ENCODE peak calls at places on chromosomes 16 and 17, in nine cellular contexts. K, P, A, Z, S, R, X, B and I are unnamed samples.
A peak's percentile ranks its signal among the peaks of the same experiment; 100 is the strongest.

GRCh38 chr16:48049832-48050231 is 106.0 kb downstream of the ABCC12 start:
- DNase-seq in K (no peak), P (no peak), A (no peak), Z (no peak), S (no peak), R (no peak), X (no peak), B (no peak), I (no peak)

GRCh38 chr17:77569846-77570564 is 388.5 kb upstream of the TNRC6C start:
- DNase-seq in K (no peak), P (no peak), A (no peak), Z (no peak), S (no peak), R (no peak), X (no peak), B (no peak), I (no peak)

GRCh38 chr17:36611345-36612072 is 10.1 kb downstream of the MRM1 start:
- DNase-seq in K (no peak), P (peak; percentile 50), A (no peak), Z (no peak), S (peak; percentile 72), R (no peak), X (no peak), B (no peak), I (no peak)

GRCh38 chr16:70789231-70789926 is 11.6 kb downstream of the VAC14 start:
- DNase-seq in K (no peak), P (no peak), A (peak; percentile 90), Z (peak; percentile 50), S (peak; percentile 33), R (no peak), X (no peak), B (no peak), I (peak; percentile 60)

GRCh38 chr17:36931697-36932382 is 5.4 kb upstream of the LHX1 start:
- DNase-seq in K (no peak), P (no peak), A (no peak), Z (no peak), S (no peak), R (no peak), X (no peak), B (no peak), I (no peak)

GRCh38 chr17:71503710-71504471 is 616.9 kb upstream of the SOX9 start:
- DNase-seq in K (no peak), P (no peak), A (no peak), Z (no peak), S (no peak), R (no peak), X (no peak), B (no peak), I (no peak)

GRCh38 chr16:69931631-69932030 is 19.5 kb upstream of the CLEC18A start:
- DNase-seq in K (no peak), P (no peak), A (peak; percentile 54), Z (no peak), S (no peak), R (no peak), X (no peak), B (no peak), I (no peak)

GRCh38 chr16:20671903-20672302 is 25.6 kb downstream of the ACSM1 start:
- DNase-seq in K (no peak), P (no peak), A (no peak), Z (no peak), S (no peak), R (no peak), X (no peak), B (no peak), I (no peak)

GRCh38 chr16:75943705-75944514 is 217.6 kb upstream of the CPHXL start:
- DNase-seq in K (no peak), P (no peak), A (no peak), Z (no peak), S (no peak), R (no peak), X (no peak), B (no peak), I (no peak)

GRCh38 chr17:58047751-58048150 is 35.5 kb upstream of the DYNLL2 start:
- DNase-seq in K (no peak), P (no peak), A (no peak), Z (no peak), S (no peak), R (no peak), X (peak; percentile 21), B (no peak), I (no peak)

GRCh38 chr16:50621452-50621792 is 59.7 kb downstream of the SNX20 start:
- DNase-seq in K (no peak), P (no peak), A (no peak), Z (no peak), S (no peak), R (no peak), X (no peak), B (no peak), I (no peak)

GRCh38 chr17:76707985-76708807 is 2.6 kb downstream of the MXRA7 start:
- DNase-seq in K (peak; percentile 51), P (no peak), A (no peak), Z (no peak), S (no peak), R (peak; percentile 87), X (no peak), B (no peak), I (peak; percentile 54)

GRCh38 chr16:53974484-53975115 is 270.6 kb downstream of the FTO start:
- DNase-seq in K (no peak), P (no peak), A (no peak), Z (no peak), S (no peak), R (no peak), X (no peak), B (no peak), I (no peak)

GRCh38 chr16:11273721-11274324 is 394 bp upstream of the PRM3 start:
- DNase-seq in K (no peak), P (no peak), A (no peak), Z (no peak), S (no peak), R (no peak), X (no peak), B (no peak), I (no peak)

GRCh38 chr16:85386467-85387170 is 226.5 kb upstream of the GSE1 start:
- DNase-seq in K (no peak), P (no peak), A (peak; percentile 45), Z (no peak), S (no peak), R (no peak), X (no peak), B (no peak), I (peak; percentile 37)

GRCh38 chr16:87880117-87880696 is 10.9 kb upstream of the SLC7A5 start:
- DNase-seq in K (no peak), P (no peak), A (no peak), Z (no peak), S (no peak), R (no peak), X (no peak), B (no peak), I (no peak)

GRCh38 chr17:44111777-44112176 is 11.7 kb downstream of the HDAC5 start:
- DNase-seq in K (no peak), P (no peak), A (no peak), Z (no peak), S (no peak), R (no peak), X (no peak), B (no peak), I (no peak)

GRCh38 chr17:59804910-59805381 is 87.8 kb downstream of the TUBD1 start:
- DNase-seq in K (peak; percentile 32), P (no peak), A (no peak), Z (no peak), S (no peak), R (no peak), X (no peak), B (no peak), I (no peak)

GRCh38 chr16:27526169-27526568 is 23.5 kb downstream of the GTF3C1 start:
- DNase-seq in K (no peak), P (no peak), A (no peak), Z (no peak), S (no peak), R (no peak), X (no peak), B (no peak), I (no peak)

GRCh38 chr17:41107941-41108445 is 2.8 kb downstream of the KRTAP4-9 start:
- DNase-seq in K (no peak), P (no peak), A (no peak), Z (no peak), S (no peak), R (no peak), X (peak; percentile 35), B (no peak), I (no peak)

GRCh38 chr16:87834668-87835473 is 34.4 kb downstream of the SLC7A5 start:
- DNase-seq in K (no peak), P (no peak), A (no peak), Z (no peak), S (no peak), R (no peak), X (no peak), B (no peak), I (no peak)

GRCh38 chr17:9636501-9636900 is 8.8 kb upstream of the USP43 start:
- DNase-seq in K (no peak), P (no peak), A (no peak), Z (no peak), S (no peak), R (no peak), X (no peak), B (no peak), I (no peak)

GRCh38 chr16:30721167-30721566 is 22.2 kb downstream of the SRCAP start:
- DNase-seq in K (no peak), P (no peak), A (no peak), Z (no peak), S (no peak), R (no peak), X (no peak), B (no peak), I (no peak)

GRCh38 chr17:42760652-42761581 is at the start of gene RAMP2:
- DNase-seq in K (peak; percentile 39), P (no peak), A (no peak), Z (no peak), S (peak; percentile 48), R (peak; percentile 66), X (no peak), B (no peak), I (peak; percentile 79)

GRCh38 chr16:51152691-51153261 is 1.7 kb upstream of the SALL1 start:
- DNase-seq in K (no peak), P (peak; percentile 40), A (no peak), Z (no peak), S (peak; percentile 31), R (no peak), X (no peak), B (no peak), I (peak; percentile 78)

GRCh38 chr16:56915311-56916105 is 16.4 kb upstream of the HERPUD1 start:
- DNase-seq in K (no peak), P (no peak), A (no peak), Z (no peak), S (no peak), R (peak; percentile 26), X (no peak), B (no peak), I (no peak)

GRCh38 chr16:86427327-86427935 is 82.9 kb upstream of the FOXF1 start:
- DNase-seq in K (no peak), P (no peak), A (no peak), Z (no peak), S (no peak), R (no peak), X (peak; percentile 11), B (no peak), I (no peak)

GRCh38 chr16:23476289-23476688 is 23.3 kb upstream of the COG7 start:
- DNase-seq in K (no peak), P (no peak), A (peak; percentile 2), Z (no peak), S (no peak), R (no peak), X (no peak), B (no peak), I (no peak)

GRCh38 chr17:47776330-47777197 is 43.5 kb downstream of the TBX21 start:
- DNase-seq in K (peak; percentile 67), P (peak; percentile 21), A (no peak), Z (no peak), S (peak; percentile 71), R (no peak), X (no peak), B (no peak), I (no peak)

GRCh38 chr16:919658-920631 is 50.8 kb downstream of the LMF1 start:
- DNase-seq in K (no peak), P (peak; percentile 37), A (no peak), Z (peak; percentile 34), S (no peak), R (no peak), X (peak; percentile 42), B (no peak), I (no peak)

GRCh38 chr17:47862621-47863440 is 11.9 kb upstream of the SP6 start:
- DNase-seq in K (no peak), P (peak; percentile 47), A (no peak), Z (no peak), S (peak; percentile 93), R (no peak), X (peak; percentile 64), B (no peak), I (no peak)